ENCODE peak calls at places on chromosome 10, in nine cellular contexts. V, H, S, E, Y, B, M, F and U are unnamed samples.

GRCh38 chr10:88392222-88392621 is 190.9 kb downstream of the RNLS start:
- DNase-seq in V (no peak), H (no peak), S (peak), E (no peak), Y (no peak), B (no peak), M (no peak), F (no peak), U (no peak)

GRCh38 chr10:1064172-1064571 is 8.0 kb downstream of the WDR37 start:
- DNase-seq in V (no peak), H (no peak), S (no peak), E (no peak), Y (no peak), B (no peak), M (no peak), F (no peak), U (no peak)

GRCh38 chr10:125795111-125795510 is 19.5 kb upstream of the MMP21 start:
- DNase-seq in V (no peak), H (no peak), S (no peak), E (no peak), Y (no peak), B (no peak), M (peak), F (peak), U (no peak)

GRCh38 chr10:115921795-115922194 is 351.2 kb downstream of the GFRA1 start:
- DNase-seq in V (no peak), H (no peak), S (no peak), E (no peak), Y (no peak), B (no peak), M (no peak), F (no peak), U (no peak)

GRCh38 chr10:101267336-101267735 is 38.1 kb upstream of the LBX1 start:
- DNase-seq in V (no peak), H (no peak), S (no peak), E (no peak), Y (no peak), B (no peak), M (no peak), F (no peak), U (no peak)

GRCh38 chr10:103711351-103711994 is 143.9 kb downstream of the SH3PXD2A start:
- DNase-seq in V (no peak), H (peak), S (no peak), E (no peak), Y (no peak), B (no peak), M (no peak), F (no peak), U (no peak)

GRCh38 chr10:59864141-59864962 is 42.0 kb downstream of the CCDC6 start:
- DNase-seq in V (no peak), H (no peak), S (no peak), E (no peak), Y (no peak), B (no peak), M (no peak), F (no peak), U (no peak)

GRCh38 chr10:69645751-69646687 is 16.0 kb downstream of the FAM241B start:
- DNase-seq in V (no peak), H (peak), S (no peak), E (peak), Y (no peak), B (no peak), M (no peak), F (no peak), U (no peak)

GRCh38 chr10:60290558-60290957 is 99.1 kb downstream of the ANK3 start:
- DNase-seq in V (no peak), H (peak), S (no peak), E (no peak), Y (no peak), B (no peak), M (no peak), F (no peak), U (no peak)

GRCh38 chr10:79052311-79053080 is 16.3 kb upstream of the ZMIZ1 start:
- DNase-seq in V (no peak), H (peak), S (no peak), E (peak), Y (peak), B (no peak), M (peak), F (peak), U (peak)

GRCh38 chr10:76119515-76119914 is 688.1 kb downstream of the LRMDA start:
- DNase-seq in V (no peak), H (no peak), S (no peak), E (no peak), Y (no peak), B (no peak), M (no peak), F (no peak), U (no peak)

GRCh38 chr10:78700413-78700812 is 368.4 kb upstream of the ZMIZ1 start:
- DNase-seq in V (no peak), H (peak), S (no peak), E (no peak), Y (no peak), B (no peak), M (no peak), F (no peak), U (no peak)

GRCh38 chr10:76973515-76974289 is 663.9 kb downstream of the KCNMA1 start:
- DNase-seq in V (peak), H (no peak), S (no peak), E (no peak), Y (no peak), B (no peak), M (no peak), F (no peak), U (no peak)

GRCh38 chr10:37844644-37845043 is 12.8 kb downstream of the ZNF248 start:
- DNase-seq in V (no peak), H (no peak), S (no peak), E (no peak), Y (no peak), B (no peak), M (no peak), F (no peak), U (no peak)

GRCh38 chr10:31961675-31962074 is 33.0 kb upstream of the ARHGAP12 start:
- DNase-seq in V (no peak), H (no peak), S (no peak), E (no peak), Y (no peak), B (no peak), M (no peak), F (no peak), U (no peak)

GRCh38 chr10:110433740-110434139 is 64.0 kb upstream of the DUSP5 start:
- DNase-seq in V (no peak), H (no peak), S (no peak), E (peak), Y (no peak), B (no peak), M (no peak), F (no peak), U (no peak)

GRCh38 chr10:108544500-108545120 is 1378.7 kb downstream of the XPNPEP1 start:
- DNase-seq in V (no peak), H (peak), S (peak), E (no peak), Y (peak), B (no peak), M (peak), F (peak), U (peak)

GRCh38 chr10:44011603-44011981 is 362.9 kb upstream of the ZNF32 start:
- DNase-seq in V (no peak), H (no peak), S (peak), E (no peak), Y (no peak), B (no peak), M (no peak), F (no peak), U (no peak)

GRCh38 chr10:29643785-29644501 is 9.2 kb upstream of the SVIL start:
- DNase-seq in V (no peak), H (no peak), S (no peak), E (peak), Y (no peak), B (no peak), M (no peak), F (no peak), U (no peak)

GRCh38 chr10:132273966-132274365 is 33.8 kb downstream of the STK32C start:
- DNase-seq in V (no peak), H (no peak), S (no peak), E (no peak), Y (no peak), B (no peak), M (no peak), F (no peak), U (no peak)

GRCh38 chr10:2111936-2112335 is 374.6 kb upstream of the ADARB2 start:
- DNase-seq in V (no peak), H (no peak), S (no peak), E (no peak), Y (no peak), B (no peak), M (no peak), F (no peak), U (no peak)

GRCh38 chr10:123655763-123656162 is 10.4 kb upstream of the GPR26 start:
- DNase-seq in V (no peak), H (peak), S (no peak), E (peak), Y (no peak), B (no peak), M (no peak), F (no peak), U (no peak)

GRCh38 chr10:99527526-99528255 is 5.1 kb upstream of the NKX2-3 start:
- DNase-seq in V (no peak), H (no peak), S (no peak), E (no peak), Y (no peak), B (no peak), M (no peak), F (no peak), U (no peak)

GRCh38 chr10:72297281-72297967 is 23.7 kb downstream of the DDIT4 start:
- DNase-seq in V (peak), H (no peak), S (peak), E (peak), Y (no peak), B (peak), M (no peak), F (peak), U (no peak)

GRCh38 chr10:63209703-63210102 is 76.6 kb downstream of the NRBF2 start:
- DNase-seq in V (no peak), H (no peak), S (no peak), E (no peak), Y (no peak), B (no peak), M (no peak), F (no peak), U (no peak)

GRCh38 chr10:92822060-92822634 is 26.2 kb upstream of the EXOC6 start:
- DNase-seq in V (peak), H (no peak), S (no peak), E (no peak), Y (no peak), B (no peak), M (no peak), F (no peak), U (no peak)

GRCh38 chr10:110083884-110084283 is 76.1 kb downstream of the ADD3 start:
- DNase-seq in V (no peak), H (no peak), S (no peak), E (no peak), Y (no peak), B (no peak), M (no peak), F (no peak), U (no peak)

GRCh38 chr10:107894521-107894920 is 730.0 kb upstream of the SORCS1 start:
- DNase-seq in V (no peak), H (no peak), S (no peak), E (no peak), Y (no peak), B (no peak), M (no peak), F (no peak), U (no peak)

GRCh38 chr10:30736685-30737232 is 107.2 kb upstream of the LYZL2 start:
- DNase-seq in V (peak), H (no peak), S (no peak), E (peak), Y (no peak), B (no peak), M (no peak), F (peak), U (no peak)

GRCh38 chr10:59876695-59877094 is 29.7 kb downstream of the CCDC6 start:
- DNase-seq in V (no peak), H (no peak), S (no peak), E (no peak), Y (no peak), B (no peak), M (no peak), F (no peak), U (no peak)